ENCODE peak calls at places on chromosomes 7 and 10, in seven cellular contexts. J is fibroblast of pulmonary artery, X is right atrium auricular region, A is suprapubic skin, R is hepatocyte, U is kidney, B is choroid plexus epithelial cell. V is an unnamed sample.

GRCh38 chr10:95242581-95243317 is 48.1 kb downstream of the PDLIM1 start:
- DNase-seq in U (no peak), R (peak; percentile 65), J (peak; percentile 66), X (peak; percentile 55), A (no peak), B (peak; percentile 72), V (peak; percentile 42)

GRCh38 chr7:134662166-134662870 is 15.7 kb downstream of the BPGM start:
- DNase-seq in J (peak; percentile 54), B (no peak), A (no peak), R (no peak), U (no peak), X (no peak), V (no peak)

GRCh38 chr10:132096223-132096622 is 30.5 kb downstream of the JAKMIP3 start:
- DNase-seq in J (peak; percentile 6), X (peak; percentile 57), A (no peak), B (peak; percentile 37), R (peak; percentile 63), U (peak; percentile 31), V (peak; percentile 48)

GRCh38 chr7:2807846-2808772 is 36.0 kb downstream of the GNA12 start:
- DNase-seq in J (no peak), A (no peak), U (no peak), X (no peak), R (no peak), B (no peak), V (no peak)

GRCh38 chr7:76318488-76319353 is 16.2 kb downstream of the HSPB1 start:
- DNase-seq in A (peak; percentile 91), B (peak; percentile 96), U (no peak), R (peak; percentile 85), J (peak; percentile 87), X (peak; percentile 94), V (peak; percentile 62)

GRCh38 chr7:107581387-107582013 is 1.5 kb downstream of the BCAP29 start:
- DNase-seq in U (no peak), J (no peak), A (no peak), B (no peak), R (no peak), X (no peak), V (no peak)

GRCh38 chr7:132757778-132758177 is 181.5 kb upstream of the PLXNA4 start:
- DNase-seq in R (no peak), A (no peak), B (no peak), X (no peak), U (no peak), J (no peak), V (no peak)

GRCh38 chr10:120926611-120927010 is 75.4 kb downstream of the WDR11 start:
- DNase-seq in R (no peak), U (no peak), A (no peak), B (no peak), X (no peak), J (no peak), V (no peak)

GRCh38 chr10:49304137-49304536 is 5.2 kb downstream of the C10orf71 start:
- DNase-seq in A (no peak), J (no peak), X (no peak), R (no peak), B (no peak), U (no peak), V (no peak)

GRCh38 chr10:36114141-36114540 is 472.0 kb upstream of the FZD8 start:
- DNase-seq in R (no peak), U (no peak), X (no peak), B (peak; percentile 17), J (no peak), A (no peak), V (no peak)

GRCh38 chr7:114229251-114229650 is 185.4 kb upstream of the FOXP2 start:
- DNase-seq in J (peak; percentile 13), X (no peak), A (no peak), U (no peak), R (no peak), B (peak; percentile 66), V (no peak)

GRCh38 chr10:32141018-32141807 is 85.0 kb upstream of the KIF5B start:
- DNase-seq in A (no peak), X (no peak), B (no peak), U (no peak), J (peak; percentile 96), R (no peak), V (peak; percentile 24)

GRCh38 chr10:13705526-13706169 is 118.9 kb downstream of the PRPF18 start:
- DNase-seq in B (no peak), X (no peak), J (peak; percentile 53), R (peak; percentile 21), U (no peak), A (no peak), V (no peak)

GRCh38 chr10:57338823-57339558 is 928.7 kb downstream of the IPMK start:
- DNase-seq in X (no peak), R (peak; percentile 57), J (peak; percentile 64), A (no peak), B (peak; percentile 67), U (peak; percentile 6), V (peak; percentile 45)

GRCh38 chr7:43467406-43467805 is 115.5 kb upstream of the STK17A start:
- DNase-seq in B (peak; percentile 34), A (no peak), R (no peak), J (no peak), U (no peak), X (no peak), V (no peak)

DNA sequence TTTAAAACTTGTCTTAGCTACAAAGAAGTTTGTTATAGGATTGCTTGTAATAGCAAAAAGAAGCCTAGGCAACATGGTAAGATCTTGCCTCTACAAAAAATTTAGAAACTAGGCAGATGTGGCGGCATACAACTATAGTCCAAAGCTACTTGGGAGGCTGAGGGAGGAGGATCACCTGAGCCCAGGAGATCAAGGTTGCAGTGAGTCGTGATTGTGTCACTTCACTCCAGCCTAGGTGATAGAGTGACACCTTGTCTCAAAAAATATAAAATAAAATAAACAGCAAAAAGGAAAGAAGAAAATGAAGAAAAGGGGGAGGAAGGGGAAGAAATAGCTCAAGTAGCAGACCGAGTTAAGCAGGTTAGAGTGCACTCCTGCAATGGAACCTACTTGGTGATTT is 47.0 kb upstream of the MPP7 start:
- DNase-seq in J (no peak), U (no peak), B (no peak), R (no peak), A (no peak), X (no peak), V (no peak)
- TF ChIP-seq CTCF in J (no peak), U (no peak), B (no peak), R (no peak), A (no peak), X (no peak), V (no peak)

GRCh38 chr7:32427769-32428291 is 62.4 kb downstream of the LSM5 start:
- DNase-seq in J (peak; percentile 88), R (peak; percentile 93), U (peak; percentile 83), A (no peak), X (no peak), B (peak; percentile 92), V (peak; percentile 70)
- TF ChIP-seq CTCF in J (peak; percentile 61), R (peak; percentile 36), U (peak; percentile 38), A (no peak), X (no peak), B (peak; percentile 72), V (peak; percentile 22)

GRCh38 chr10:109450702-109451101 is 472.6 kb downstream of the XPNPEP1 start:
- DNase-seq in B (no peak), X (no peak), R (no peak), J (no peak), A (no peak), U (no peak), V (no peak)

GRCh38 chr10:109456566-109457361 is 466.5 kb downstream of the XPNPEP1 start:
- DNase-seq in A (no peak), R (peak; percentile 18), U (peak; percentile 62), B (no peak), J (no peak), X (no peak), V (no peak)

GRCh38 chr10:109454691-109455090 is 468.6 kb downstream of the XPNPEP1 start:
- DNase-seq in J (no peak), X (no peak), U (no peak), B (no peak), A (no peak), R (no peak), V (no peak)

GRCh38 chr10:109451879-109452278 is 471.4 kb downstream of the XPNPEP1 start:
- DNase-seq in R (no peak), U (no peak), J (no peak), X (no peak), A (no peak), B (no peak), V (no peak)
- TF ChIP-seq CTCF in R (no peak), U (no peak), J (no peak), X (no peak), A (no peak), B (no peak), V (no peak)

GRCh38 chr10:12348870-12349627 is at the start of gene CAMK1D:
- DNase-seq in A (peak; percentile 89), R (peak; percentile 80), J (peak; percentile 52), U (peak; percentile 96), X (peak; percentile 82), B (peak; percentile 75), V (peak; percentile 56)
- TF ChIP-seq CTCF in A (no peak), R (peak; percentile 40), J (no peak), U (no peak), X (no peak), B (no peak), V (no peak)

GRCh38 chr7:16688249-16688648 is 42.3 kb downstream of the BZW2 start:
- DNase-seq in U (no peak), X (no peak), J (no peak), B (no peak), A (no peak), R (no peak), V (no peak)
- TF ChIP-seq CTCF in U (no peak), X (no peak), J (no peak), B (no peak), A (no peak), R (no peak), V (no peak)